ENCODE peak calls at places on chromosomes 7 and 10, in six cellular contexts. P, A, Y, G, L and R are unnamed samples.

GRCh38 chr10:18759575-18759974 is 100.3 kb downstream of the ARL5B start:
- DNase-seq in P (no peak), A (no peak), Y (no peak), G (no peak), L (no peak), R (no peak)

GRCh38 chr10:18377898-18378297 is 237.7 kb downstream of the CACNB2 start:
- DNase-seq in P (no peak), A (no peak), Y (no peak), G (no peak), L (no peak), R (no peak)

GRCh38 chr10:77984986-77985385 is 44.3 kb downstream of the POLR3A start:
- DNase-seq in P (no peak), A (no peak), Y (no peak), G (no peak), L (no peak), R (no peak)

GRCh38 chr10:23412223-23412622 is 26.7 kb upstream of the OTUD1 start:
- DNase-seq in P (no peak), A (no peak), Y (no peak), G (no peak), L (no peak), R (no peak)

GRCh38 chr10:92550924-92551323 is 23.0 kb downstream of the IDE start:
- DNase-seq in P (no peak), A (no peak), Y (no peak), G (no peak), L (no peak), R (no peak)

GRCh38 chr7:148790850-148791249 is 92.1 kb downstream of the CUL1 start:
- DNase-seq in P (no peak), A (no peak), Y (no peak), G (no peak), L (no peak), R (no peak)

GRCh38 chr7:27202018-27202740 is 2.3 kb upstream of the HOXA13 start:
- DNase-seq in P (no peak), A (peak; percentile 53), Y (no peak), G (no peak), L (no peak), R (no peak)

GRCh38 chr7:18153183-18153748 is 125.6 kb upstream of the PRPS1L1 start:
- DNase-seq in P (no peak), A (no peak), Y (no peak), G (no peak), L (no peak), R (no peak)

GRCh38 chr7:137886706-137887105 is 39.9 kb upstream of the DGKI start:
- DNase-seq in P (no peak), A (peak; percentile 38), Y (no peak), G (no peak), L (no peak), R (no peak)

GRCh38 chr10:62732841-62733653 is 71.5 kb upstream of the ADO start:
- DNase-seq in P (no peak), A (no peak), Y (no peak), G (no peak), L (no peak), R (peak; percentile 19)

GRCh38 chr10:46550076-46550790 is 6.2 kb downstream of the GPRIN2 start:
- DNase-seq in P (no peak), A (peak; percentile 47), Y (peak; percentile 50), G (no peak), L (peak; percentile 23), R (no peak)

GRCh38 chr10:130935051-130935450 is 376.5 kb downstream of the TCERG1L start:
- DNase-seq in P (peak; percentile 12), A (no peak), Y (no peak), G (no peak), L (no peak), R (no peak)

GRCh38 chr10:125002423-125003145 is 60.7 kb downstream of the ZRANB1 start:
- DNase-seq in P (no peak), A (no peak), Y (peak; percentile 27), G (no peak), L (peak; percentile 11), R (peak; percentile 17)

GRCh38 chr10:125003901-125004467 is 62.1 kb downstream of the ZRANB1 start:
- DNase-seq in P (no peak), A (no peak), Y (peak; percentile 31), G (no peak), L (peak; percentile 37), R (peak; percentile 20)

GRCh38 chr10:125004571-125005311 is 62.8 kb downstream of the ZRANB1 start:
- DNase-seq in P (no peak), A (no peak), Y (peak; percentile 22), G (no peak), L (peak; percentile 18), R (no peak)

GRCh38 chr10:125002044-125002422 is 60.1 kb downstream of the ZRANB1 start:
- DNase-seq in P (no peak), A (no peak), Y (no peak), G (no peak), L (peak; percentile 6), R (no peak)

GRCh38 chr10:125003146-125003900 is 61.4 kb downstream of the ZRANB1 start:
- DNase-seq in P (no peak), A (no peak), Y (peak; percentile 36), G (no peak), L (peak; percentile 17), R (peak; percentile 21)
- TF ChIP-seq TAF1 in P (no peak), A (no peak), Y (no peak), G (no peak), L (no peak), R (no peak)

GRCh38 chr7:42691030-42691639 is 220.7 kb downstream of the C7orf25 start:
- DNase-seq in P (peak; percentile 12), A (peak; percentile 52), Y (peak; percentile 17), G (peak; percentile 16), L (no peak), R (no peak)
- TF ChIP-seq POLR2AphosphoS5 in P (no peak), A (no peak), Y (no peak), G (no peak), L (no peak), R (no peak)

GRCh38 chr10:100447648-100448047 is 15.2 kb upstream of the WNT8B start:
- DNase-seq in P (no peak), A (no peak), Y (no peak), G (no peak), L (no peak), R (no peak)

GRCh38 chr10:100446130-100446761 is 16.6 kb upstream of the WNT8B start:
- DNase-seq in P (no peak), A (no peak), Y (no peak), G (no peak), L (no peak), R (no peak)

GRCh38 chr10:100448977-100449376 is 13.8 kb upstream of the WNT8B start:
- DNase-seq in P (no peak), A (no peak), Y (no peak), G (no peak), L (no peak), R (no peak)
- TF ChIP-seq TAF1 in P (no peak), A (no peak), Y (no peak), G (no peak), L (no peak), R (no peak)

DNA sequence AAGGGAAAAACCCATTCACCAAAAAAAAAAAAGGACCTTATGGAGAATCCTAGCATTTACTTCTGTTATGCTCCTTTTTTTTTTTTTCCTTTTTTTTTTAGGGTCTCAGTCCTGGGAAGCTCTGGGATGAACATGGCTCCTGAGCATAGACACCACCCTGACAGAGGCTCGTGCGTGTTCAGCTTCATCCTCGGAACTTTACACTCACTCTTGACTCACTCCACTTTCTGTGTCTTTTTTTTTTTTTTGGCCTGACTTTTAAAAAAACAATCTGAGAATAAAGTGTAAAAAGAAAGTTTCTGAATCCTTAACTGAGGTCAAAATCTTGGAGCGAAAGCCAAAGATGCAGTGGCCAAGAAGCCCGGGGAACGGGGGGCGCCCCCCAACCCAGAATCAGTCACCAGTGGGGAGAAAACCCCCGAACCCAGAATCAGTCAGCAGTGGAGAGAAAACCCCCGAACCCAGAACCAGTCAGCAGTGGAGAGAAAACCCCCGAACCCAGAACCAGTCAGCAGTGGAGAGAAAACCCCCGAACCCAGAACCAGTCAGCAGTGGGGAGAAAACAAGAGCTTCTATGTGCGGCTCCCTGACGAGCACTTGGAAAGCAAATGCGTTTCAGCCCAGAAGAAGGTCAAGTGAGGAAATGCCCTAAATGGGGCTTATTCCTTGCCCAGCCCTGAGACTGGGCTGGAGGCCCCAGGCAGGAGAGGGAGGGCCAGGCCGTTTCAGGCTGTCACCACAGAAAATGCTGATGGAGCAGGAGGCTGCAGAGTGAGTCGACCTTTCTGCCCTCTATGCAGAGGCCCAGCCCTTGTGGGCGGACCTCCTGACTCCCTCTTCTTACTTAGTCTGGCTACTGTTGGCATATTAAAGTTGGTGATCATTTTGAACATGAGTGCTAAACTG is 19.0 kb upstream of the PFKP start:
- DNase-seq in P (peak; percentile 61), A (no peak), Y (no peak), G (no peak), L (no peak), R (no peak)
- TF ChIP-seq POLR2AphosphoS5 in P (no peak), A (no peak), Y (no peak), G (no peak), L (no peak), R (no peak)